ENCODE peak calls at places on chromosomes 12 and 14, in seven cellular contexts. H is activated CD4-positive, alpha-beta T cell treated with anti-CD3 and anti-CD28 coated beads for 48 hours; J is NCI-H1105; C is Caco-2; E is kidney tubule cell; S is NCI-H345; L is endothelial cell of umbilical vein. V is an unnamed sample.

GRCh38 chr12:12476836-12477531 is 85.7 kb downstream of the DUSP16 start:
- DNase-seq in H (no peak), L (no peak), J (no peak), C (no peak), E (no peak), S (no peak), V (no peak)

GRCh38 chr12:45762185-45763110 is 32.9 kb downstream of the ARID2 start:
- DNase-seq in S (no peak), C (peak; percentile 51), J (peak; percentile 12), L (peak; percentile 70), H (no peak), E (peak; percentile 52), V (no peak)

GRCh38 chr14:103870891-103871595 is 23.7 kb upstream of the PPP1R13B start:
- DNase-seq in C (no peak), H (no peak), J (no peak), L (no peak), S (no peak), E (no peak), V (no peak)

GRCh38 chr12:645563-646071 is 17.6 kb downstream of the NINJ2 start:
- DNase-seq in E (peak; percentile 55), H (no peak), C (no peak), J (no peak), S (no peak), L (peak; percentile 81), V (no peak)

GRCh38 chr12:49225551-49226166 is 36.8 kb upstream of the TUBA1A start:
- DNase-seq in C (no peak), H (no peak), L (peak; percentile 56), J (no peak), S (no peak), E (peak; percentile 45), V (no peak)

GRCh38 chr12:109947511-109947910 is 47.4 kb downstream of the TCHP start:
- DNase-seq in L (no peak), S (no peak), E (peak; percentile 16), J (no peak), H (no peak), C (no peak), V (no peak)

GRCh38 chr12:4242595-4242994 is 31.0 kb upstream of the CCND2 start:
- DNase-seq in C (no peak), E (no peak), L (no peak), J (no peak), S (no peak), H (no peak), V (no peak)

GRCh38 chr12:88185988-88186387 is 43.9 kb downstream of the TMTC3 start:
- DNase-seq in E (peak; percentile 79), C (peak; percentile 56), J (no peak), S (no peak), H (no peak), L (peak; percentile 40), V (no peak)

GRCh38 chr12:24039113-24039525 is 89.6 kb upstream of the SOX5 start:
- DNase-seq in C (no peak), S (no peak), H (no peak), L (peak; percentile 66), E (peak; percentile 45), J (no peak), V (no peak)

GRCh38 chr12:68028647-68029046 is 39.4 kb downstream of the IFNG-AS1 start:
- DNase-seq in H (no peak), J (no peak), S (no peak), L (no peak), C (no peak), E (no peak), V (no peak)

GRCh38 chr14:92496458-92496857 is 17.1 kb upstream of the RIN3 start:
- DNase-seq in J (no peak), E (no peak), C (no peak), S (no peak), L (peak; percentile 28), H (no peak), V (no peak)

GRCh38 chr14:68255697-68256178 is 436.2 kb downstream of the RAD51B start:
- DNase-seq in J (no peak), C (no peak), L (peak; percentile 77), E (peak; percentile 57), H (no peak), S (no peak), V (no peak)